ENCODE peak calls at places on chromosomes 11 and 22, in four cellular contexts. Q is stomach, K is HL-60, E is HCT116. X is an unnamed sample.

GRCh38 chr11:103949781-103950180 is 86.7 kb upstream of the DDI1 start:
- DNase-seq in Q (no peak), E (no peak), K (no peak), X (no peak)

GRCh38 chr11:35237860-35238715 is 99.1 kb downstream of the CD44 start:
- DNase-seq in K (peak; percentile 45), Q (peak; percentile 32), E (peak; percentile 80), X (peak; percentile 70)

GRCh38 chr11:33128739-33129138 is 32.5 kb downstream of the CSTF3 start:
- DNase-seq in E (no peak), Q (no peak), K (no peak), X (no peak)

GRCh38 chr11:85848556-85848955 is 6.6 kb upstream of the CCDC83 start:
- DNase-seq in Q (no peak), E (no peak), K (no peak), X (no peak)

GRCh38 chr11:33735166-33735425 is 1.1 kb downstream of the CD59 start:
- DNase-seq in Q (no peak), E (no peak), K (no peak), X (no peak)

GRCh38 chr11:25377466-25377865 is 880.6 kb downstream of the LUZP2 start:
- DNase-seq in Q (no peak), E (no peak), K (no peak), X (no peak)

GRCh38 chr22:20777420-20778177 is 3.7 kb downstream of the SERPIND1 start:
- DNase-seq in K (no peak), E (peak; percentile 70), Q (no peak), X (peak; percentile 67)

GRCh38 chr11:125114518-125114917 is 3.1 kb upstream of the TMEM218 start:
- DNase-seq in E (peak; percentile 34), K (no peak), Q (no peak), X (no peak)

GRCh38 chr11:44016129-44016528 is 31.7 kb upstream of the ACCSL start:
- DNase-seq in Q (peak; percentile 24), K (no peak), E (no peak), X (no peak)

GRCh38 chr11:119340335-119341221 is at the start of gene C1QTNF5:
- DNase-seq in E (no peak), K (no peak), Q (peak; percentile 88), X (peak; percentile 95)

GRCh38 chr11:112564228-112564955 is 303.7 kb upstream of the PLET1 start:
- DNase-seq in K (no peak), Q (no peak), E (no peak), X (no peak)

GRCh38 chr22:37880668-37881440 is 25.2 kb upstream of the MICALL1 start:
- DNase-seq in K (no peak), Q (no peak), E (no peak), X (peak; percentile 75)

GRCh38 chr11:93905384-93905783 is 55.0 kb upstream of the VSTM5 start:
- DNase-seq in E (no peak), K (no peak), Q (no peak), X (no peak)

GRCh38 chr11:111378773-111379499 is at the start of gene POU2AF1:
- DNase-seq in K (no peak), E (no peak), Q (no peak), X (no peak)

GRCh38 chr11:1854949-1855885 is 2.3 kb downstream of the LSP1 start:
- DNase-seq in E (no peak), K (no peak), Q (no peak), X (no peak)

GRCh38 chr11:65182258-65183170 is 786 bp downstream of the CAPN1 start:
- DNase-seq in K (peak; percentile 27), Q (peak; percentile 61), E (peak; percentile 15), X (peak; percentile 28)

GRCh38 chr11:3894128-3894731 is 38.8 kb downstream of the STIM1 start:
- DNase-seq in Q (no peak), E (no peak), K (peak; percentile 83), X (peak; percentile 15)

GRCh38 chr11:33160147-33160546 is 1.1 kb downstream of the CSTF3 start:
- DNase-seq in E (no peak), Q (no peak), K (no peak), X (peak; percentile 62)

GRCh38 chr22:25729595-25729994 is 12.4 kb upstream of the MYO18B start:
- DNase-seq in K (no peak), E (no peak), Q (peak; percentile 23), X (no peak)
- TF ChIP-seq POLR2AphosphoS5 in K (peak; percentile 37), E (no peak), Q (no peak), X (no peak)

DNA sequence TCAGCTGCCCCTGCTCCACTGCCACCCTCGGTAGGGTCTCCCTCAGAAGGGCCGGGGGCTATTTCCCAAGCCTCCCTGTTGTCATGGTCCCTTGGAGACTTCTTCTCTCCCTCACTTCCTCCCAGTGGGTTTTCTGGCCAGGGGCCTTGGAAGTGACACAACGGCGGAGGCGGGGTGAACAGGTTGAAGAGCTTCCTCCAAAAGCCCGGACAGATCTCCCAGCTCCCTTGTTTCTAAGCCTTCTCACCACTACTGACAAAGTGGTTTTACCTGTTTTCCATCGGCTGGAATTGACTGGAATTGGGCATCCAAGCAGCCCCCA is 14.5 kb downstream of the MYH9 start:
- DNase-seq in Q (no peak), E (no peak), K (no peak), X (no peak)
- TF ChIP-seq POLR2AphosphoS5 in Q (no peak), E (no peak), K (peak; percentile 45), X (no peak)

GRCh38 chr22:50441428-50441993 is 33.3 kb downstream of the SBF1 start:
- DNase-seq in K (no peak), Q (no peak), E (no peak), X (no peak)

GRCh38 chr22:50444663-50445062 is 30.2 kb downstream of the SBF1 start:
- DNase-seq in K (no peak), Q (peak; percentile 84), E (peak; percentile 6), X (peak; percentile 62)

GRCh38 chr22:50445071-50445879 is 29.6 kb downstream of the SBF1 start:
- DNase-seq in Q (peak; percentile 56), E (no peak), K (peak; percentile 15), X (no peak)

GRCh38 chr22:50443801-50444625 is 30.8 kb downstream of the SBF1 start:
- DNase-seq in Q (no peak), K (no peak), E (no peak), X (no peak)

DNA sequence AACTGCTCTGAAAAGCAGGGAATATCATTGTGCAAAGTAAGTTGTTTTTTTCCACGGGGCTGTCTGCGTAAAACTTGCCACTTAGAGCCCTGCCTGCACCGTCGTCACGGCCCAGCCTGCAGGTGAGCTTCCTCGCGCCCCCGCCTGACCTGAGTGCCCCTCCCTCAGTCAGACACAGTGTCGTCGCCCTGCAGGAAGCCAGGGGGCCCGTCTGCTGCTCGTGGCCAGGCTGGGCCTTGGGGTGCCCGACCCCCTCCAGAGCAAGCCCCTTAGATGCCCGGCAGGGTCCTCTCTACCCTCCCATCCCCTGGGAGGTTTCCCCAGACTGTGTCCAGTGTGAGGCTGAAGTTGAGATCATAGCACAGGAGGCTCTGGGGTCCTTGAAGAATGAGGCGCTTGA is 31.6 kb downstream of the SBF1 start:
- DNase-seq in Q (no peak), E (no peak), K (no peak), X (no peak)
- TF ChIP-seq POLR2AphosphoS5 in Q (no peak), E (no peak), K (no peak), X (no peak)

DNA sequence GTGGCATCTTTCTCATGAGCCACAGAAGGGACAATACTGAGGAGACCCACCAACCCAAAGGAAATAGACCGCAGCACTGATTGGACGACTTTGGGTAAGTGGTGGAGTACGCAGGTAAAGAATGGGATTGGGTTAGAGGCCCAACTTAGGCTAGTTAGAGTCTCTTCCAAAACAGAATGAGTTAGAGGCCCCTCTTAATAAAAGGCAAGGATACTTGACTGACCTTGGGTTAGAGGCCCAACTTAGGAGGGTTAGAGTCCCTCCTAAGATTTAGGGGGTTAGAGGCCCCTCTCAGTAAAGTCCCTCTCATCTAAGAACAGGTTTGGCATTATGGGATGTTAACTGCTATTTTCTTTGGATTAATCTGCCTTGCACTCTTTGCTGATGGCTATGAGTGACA is 24.6 kb downstream of the CCKBR start:
- DNase-seq in E (no peak), Q (no peak), K (no peak), X (no peak)
- TF ChIP-seq POLR2AphosphoS5 in E (no peak), Q (no peak), K (no peak), X (no peak)

DNA sequence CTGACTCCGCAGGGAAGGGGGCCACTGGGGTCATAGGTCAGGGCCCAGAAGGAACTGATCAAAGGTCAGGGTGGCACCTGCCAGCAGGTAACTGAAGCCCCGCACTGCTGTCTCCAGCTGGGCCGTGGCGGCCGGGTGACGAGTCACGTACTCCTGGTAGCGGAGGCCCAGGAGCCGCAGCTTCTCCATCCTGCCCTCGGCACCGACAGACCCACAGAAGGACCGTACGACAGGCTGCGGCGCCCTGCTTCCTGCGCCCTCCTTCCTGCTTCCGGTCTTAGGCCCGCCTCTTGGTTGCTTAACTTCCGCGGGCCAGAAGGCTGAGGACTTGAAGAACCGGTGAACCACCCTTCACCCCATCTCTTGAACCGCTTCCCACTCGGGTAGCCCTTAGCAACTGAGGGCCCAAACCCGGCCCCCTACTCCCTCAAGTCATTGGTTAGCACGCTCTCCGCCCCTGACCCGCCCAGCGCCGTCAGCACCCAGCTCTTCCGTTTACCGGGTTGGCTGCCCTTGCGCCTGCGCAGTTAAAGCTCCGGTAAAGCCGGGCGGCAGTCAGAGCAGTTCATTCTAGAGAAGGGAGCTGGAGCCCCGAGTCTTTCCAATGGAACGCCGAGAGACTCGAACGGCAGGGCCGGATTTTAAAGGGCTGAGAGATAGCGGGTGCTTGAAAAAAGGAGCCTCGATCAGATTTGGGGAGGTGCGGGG is at the start of gene PEX16:
- DNase-seq in E (peak; percentile 87), K (peak; percentile 99), Q (peak; percentile 97), X (peak; percentile 99)
- TF ChIP-seq POLR2AphosphoS5 in E (peak; percentile 78), K (peak; percentile 76), Q (peak; percentile 98), X (peak; percentile 85)

DNA sequence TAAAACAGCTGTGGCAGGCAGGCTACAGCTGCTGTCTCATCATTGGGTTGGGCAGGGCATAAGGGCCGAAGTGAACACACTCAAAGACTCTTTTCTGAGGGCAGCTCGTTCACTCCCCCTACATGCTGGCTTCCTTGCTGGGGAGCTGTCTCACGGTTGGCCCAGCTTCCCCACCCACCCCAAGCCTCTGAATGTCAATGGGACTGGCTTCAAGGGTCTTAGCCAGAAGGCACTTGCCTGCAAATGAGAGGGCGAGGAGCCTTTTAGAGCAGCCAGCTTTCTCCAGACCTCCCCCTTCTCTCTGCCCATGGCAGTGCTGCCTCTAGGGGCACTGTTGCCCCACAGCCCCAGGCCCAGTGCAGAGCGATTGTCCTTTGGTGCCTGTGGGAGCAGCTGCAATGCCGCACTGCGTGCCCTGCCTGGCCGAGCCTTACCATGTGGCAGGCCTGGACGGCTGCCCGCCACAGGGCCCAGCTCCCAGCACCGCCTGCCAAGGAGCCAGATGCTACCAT is 94.7 kb upstream of the RASSF10 start:
- DNase-seq in Q (no peak), K (no peak), E (no peak), X (no peak)
- TF ChIP-seq POLR2AphosphoS5 in Q (peak; percentile 36), K (no peak), E (no peak), X (no peak)

GRCh38 chr22:41700105-41700358 is 729 bp downstream of the MEI1 start:
- DNase-seq in Q (no peak), K (no peak), E (no peak), X (no peak)

GRCh38 chr22:41695211-41695610 is 4.1 kb upstream of the MEI1 start:
- DNase-seq in Q (no peak), E (no peak), K (no peak), X (no peak)

GRCh38 chr22:41699264-41700104 is at the start of gene MEI1:
- DNase-seq in E (no peak), K (no peak), Q (peak; percentile 90), X (peak; percentile 80)

GRCh38 chr22:41696714-41697113 is 2.6 kb upstream of the MEI1 start:
- DNase-seq in Q (no peak), K (no peak), E (no peak), X (no peak)

GRCh38 chr22:41697126-41697775 is 2.1 kb upstream of the MEI1 start:
- DNase-seq in K (peak; percentile 84), E (peak; percentile 68), Q (peak; percentile 95), X (peak; percentile 87)
- TF ChIP-seq POLR2AphosphoS5 in K (peak; percentile 51), E (no peak), Q (peak; percentile 10), X (no peak)